ENCODE peak calls at places on chromosomes 7 and 10, in ten cellular contexts. N, Z, M, D, F, Y, X, K, T and I are unnamed samples.

GRCh38 chr10:110544958-110545537 is 22.4 kb upstream of the SMC3 start:
- DNase-seq in K (peak; percentile 62), X (no peak), Y (no peak), D (no peak), F (no peak), N (no peak), T (no peak), Z (no peak), M (peak; percentile 35), I (no peak)

GRCh38 chr10:22345301-22346086 is at the start of gene SPAG6:
- DNase-seq in F (no peak), T (no peak), N (no peak), Y (no peak), Z (no peak), K (no peak), X (no peak), D (peak; percentile 52), M (no peak), I (no peak)

GRCh38 chr10:15427836-15428414 is 56.8 kb upstream of the FAM171A1 start:
- DNase-seq in K (peak; percentile 76), F (no peak), D (no peak), Z (no peak), T (no peak), N (peak; percentile 2), Y (peak; percentile 12), M (peak; percentile 28), X (peak; percentile 14), I (no peak)

GRCh38 chr10:68560916-68561691 is 967 bp downstream of the TET1 start:
- DNase-seq in Y (no peak), N (no peak), M (no peak), K (peak; percentile 34), F (peak; percentile 63), X (no peak), D (no peak), Z (no peak), T (no peak), I (no peak)

GRCh38 chr7:98133181-98133580 is 26.5 kb downstream of the LMTK2 start:
- DNase-seq in M (peak; percentile 14), Y (no peak), X (peak; percentile 67), D (no peak), F (no peak), K (peak; percentile 7), Z (no peak), T (no peak), N (peak; percentile 5), I (peak; percentile 62)

GRCh38 chr10:67612577-67613537 is 83.1 kb downstream of the CTNNA3 start:
- DNase-seq in Z (no peak), X (no peak), M (peak; percentile 89), Y (peak; percentile 21), D (no peak), K (peak; percentile 35), F (no peak), N (peak; percentile 72), T (no peak), I (no peak)

GRCh38 chr10:22434521-22434920 is 89.2 kb downstream of the SPAG6 start:
- DNase-seq in D (no peak), M (no peak), Y (no peak), N (no peak), X (no peak), F (no peak), Z (no peak), T (no peak), K (no peak), I (no peak)

GRCh38 chr10:15472008-15472407 is 100.9 kb upstream of the FAM171A1 start:
- DNase-seq in Y (no peak), F (no peak), N (no peak), M (no peak), X (no peak), K (peak; percentile 34), D (no peak), Z (no peak), T (no peak), I (no peak)

GRCh38 chr10:12340371-12340770 is 9.0 kb upstream of the CAMK1D start:
- DNase-seq in X (peak; percentile 61), N (no peak), M (no peak), Y (no peak), T (no peak), D (no peak), F (no peak), K (no peak), Z (no peak), I (no peak)

GRCh38 chr10:71438761-71439160 is 42.0 kb downstream of the CDH23 start:
- DNase-seq in M (no peak), K (no peak), Z (no peak), D (no peak), Y (no peak), F (no peak), N (no peak), X (no peak), T (no peak), I (no peak)

GRCh38 chr10:7405637-7406036 is 5.2 kb downstream of the SFMBT2 start:
- DNase-seq in M (no peak), Z (no peak), K (peak; percentile 41), F (no peak), Y (no peak), T (no peak), D (no peak), X (no peak), N (no peak), I (no peak)

GRCh38 chr10:95242581-95243317 is 48.1 kb downstream of the PDLIM1 start:
- DNase-seq in F (peak; percentile 55), D (peak; percentile 61), N (no peak), M (no peak), Z (no peak), T (no peak), K (peak; percentile 72), Y (no peak), X (peak; percentile 69), I (no peak)

GRCh38 chr10:126171555-126171954 is 216.7 kb downstream of the ADAM12 start:
- DNase-seq in Z (no peak), Y (peak; percentile 93), M (peak; percentile 97), D (no peak), X (no peak), F (no peak), N (peak; percentile 90), T (no peak), K (peak; percentile 80), I (no peak)

GRCh38 chr7:45140827-45141226 is 16.8 kb upstream of the RAMP3 start:
- DNase-seq in N (no peak), X (peak; percentile 68), K (no peak), F (no peak), Z (no peak), D (no peak), M (no peak), Y (no peak), T (no peak), I (peak; percentile 33)

GRCh38 chr7:88344956-88345832 is 38.5 kb upstream of the STEAP4 start:
- DNase-seq in Z (no peak), D (peak; percentile 41), Y (no peak), K (peak; percentile 45), F (peak; percentile 57), T (no peak), X (no peak), M (no peak), N (peak; percentile 28), I (no peak)

GRCh38 chr7:128066858-128067257 is 35.6 kb upstream of the LRRC4 start:
- DNase-seq in M (no peak), N (no peak), Y (no peak), F (no peak), Z (no peak), X (no peak), D (no peak), K (no peak), T (no peak), I (no peak)

GRCh38 chr10:126131338-126131737 is 235.0 kb downstream of the FANK1 start:
- DNase-seq in T (no peak), D (no peak), X (no peak), N (no peak), M (peak; percentile 47), Z (no peak), K (no peak), Y (no peak), F (no peak), I (no peak)

GRCh38 chr7:69922011-69922803 is 323.9 kb downstream of the AUTS2 start:
- DNase-seq in T (no peak), K (no peak), M (no peak), N (no peak), X (no peak), Z (no peak), F (no peak), D (no peak), Y (no peak), I (no peak)

GRCh38 chr7:5214236-5214635 is 24.2 kb downstream of the WIPI2 start:
- DNase-seq in K (no peak), N (no peak), D (no peak), Y (no peak), X (no peak), F (peak; percentile 6), Z (no peak), M (no peak), T (no peak), I (no peak)

GRCh38 chr7:151017370-151017952 is 6.8 kb downstream of the ATG9B start:
- DNase-seq in F (no peak), M (no peak), Z (no peak), X (no peak), D (no peak), Y (no peak), T (no peak), N (no peak), K (no peak), I (no peak)
- H3K4me3 ChIP-seq in F (no peak overlapping the region), M (no peak overlapping the region), Z (peak overlapping the region; percentile 34), X (peak overlapping the region; percentile 44), D (no peak overlapping the region), Y (no peak overlapping the region), T (no peak overlapping the region), N (no peak overlapping the region), K (no peak overlapping the region), I (no peak overlapping the region)

GRCh38 chr10:97332586-97333350 is 1.8 kb downstream of the FRAT2 start:
- DNase-seq in D (peak; percentile 61), X (no peak), K (peak; percentile 89), N (peak; percentile 61), Z (no peak), M (peak; percentile 67), Y (peak; percentile 41), T (no peak), F (no peak), I (no peak)
- TF ChIP-seq CTCF in D (peak; percentile 27), X (no peak), K (peak; percentile 42), N (peak; percentile 70), Z (no peak), M (no peak), Y (peak; percentile 56), T (no peak), F (peak; percentile 23), I (no peak)

GRCh38 chr7:101936223-101936611 is 118.8 kb downstream of the CUX1 start:
- DNase-seq in N (no peak), T (no peak), Z (no peak), M (no peak), K (peak; percentile 17), D (no peak), F (no peak), Y (no peak), X (no peak), I (no peak)
- H3K4me3 ChIP-seq in N (peak overlapping the region; percentile 22), T (peak overlapping the region; percentile 67), Z (peak overlapping the region; percentile 60), M (peak overlapping the region; percentile 6), K (peak overlapping the region; percentile 11), D (peak overlapping the region; percentile 31), F (no peak overlapping the region), Y (no peak overlapping the region), X (peak overlapping the region; percentile 20), I (no peak overlapping the region)

DNA sequence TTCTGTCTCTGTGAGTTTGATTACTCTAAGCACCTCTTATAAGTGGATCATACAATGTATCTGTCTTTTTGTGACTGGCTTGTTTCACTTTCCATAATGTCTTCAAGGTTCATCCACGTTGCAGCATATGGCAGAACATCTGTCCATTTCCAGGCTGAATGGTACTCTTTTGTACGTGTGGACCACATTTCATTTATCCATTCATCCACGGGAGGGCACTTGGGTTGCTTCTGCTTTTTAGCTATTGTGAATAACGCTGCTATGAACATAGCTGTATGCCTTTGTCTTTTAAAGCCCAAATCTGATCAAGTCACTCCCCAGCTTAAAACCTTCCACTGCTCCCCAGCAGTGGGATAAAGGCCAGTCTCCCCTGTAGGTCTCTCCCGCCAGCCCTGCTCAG is 31.5 kb downstream of the EGFR start:
- DNase-seq in X (peak; percentile 4), M (no peak), F (no peak), Y (no peak), Z (no peak), N (no peak), D (no peak), K (no peak), T (no peak), I (no peak)
- TF ChIP-seq CTCF in X (peak; percentile 28), M (no peak), F (no peak), Y (peak; percentile 30), Z (no peak), N (peak; percentile 24), D (no peak), K (no peak), T (no peak), I (peak; percentile 34)